ENCODE peak calls at places on chromosomes 12 and 14, in four cellular contexts. V, J, U and R are unnamed samples.

GRCh38 chr12:76284816-76285750 is 63.1 kb downstream of the BBS10 start:
- DNase-seq in V (no peak), J (no peak), U (peak), R (no peak)

GRCh38 chr14:75232597-75232996 is 46.0 kb upstream of the FOS start:
- DNase-seq in V (no peak), J (no peak), U (no peak), R (no peak)

GRCh38 chr14:104099096-104100041 is 13.9 kb downstream of the ASPG start:
- DNase-seq in V (no peak), J (no peak), U (no peak), R (no peak)

GRCh38 chr12:27388650-27389049 is 56.0 kb downstream of the BMAL2 start:
- DNase-seq in V (no peak), J (no peak), U (no peak), R (no peak)

GRCh38 chr12:87511371-87511770 is 517.8 kb downstream of the C12orf50 start:
- DNase-seq in V (no peak), J (no peak), U (peak), R (no peak)

GRCh38 chr14:56273151-56273550 is 154.9 kb downstream of the PELI2 start:
- DNase-seq in V (no peak), J (no peak), U (peak), R (no peak)

GRCh38 chr12:45235087-45236025 is 19.5 kb downstream of the ANO6 start:
- DNase-seq in V (no peak), J (peak), U (peak), R (no peak)

GRCh38 chr12:91009319-91009950 is 4.7 kb upstream of the EPYC start:
- DNase-seq in V (no peak), J (no peak), U (peak), R (no peak)

GRCh38 chr12:118958520-118958919 is 22.8 kb upstream of the SRRM4 start:
- DNase-seq in V (no peak), J (no peak), U (no peak), R (no peak)

GRCh38 chr12:4217091-4217490 is 56.5 kb upstream of the CCND2 start:
- DNase-seq in V (no peak), J (peak), U (no peak), R (no peak)

GRCh38 chr12:42143401-42144173 is 1.1 kb downstream of the GXYLT1 start:
- DNase-seq in V (no peak), J (peak), U (peak), R (no peak)

GRCh38 chr12:79407671-79408622 is 282.8 kb downstream of the PAWR start:
- DNase-seq in V (peak), J (peak), U (peak), R (no peak)

GRCh38 chr14:99819514-99819913 is 26.3 kb downstream of the EML1 start:
- DNase-seq in V (no peak), J (no peak), U (no peak), R (no peak)

GRCh38 chr14:101226265-101226602 is 322.7 kb upstream of the RTL1 start:
- DNase-seq in V (no peak), J (no peak), U (no peak), R (no peak)

GRCh38 chr12:99383258-99383657 is 264.3 kb upstream of the GARIN6 start:
- DNase-seq in V (no peak), J (no peak), U (no peak), R (no peak)

GRCh38 chr14:68941820-68942219 is 37.3 kb downstream of the ACTN1 start:
- DNase-seq in V (peak), J (no peak), U (peak), R (no peak)

GRCh38 chr12:72081787-72082186 is 143.1 kb downstream of the TPH2 start:
- DNase-seq in V (no peak), J (no peak), U (no peak), R (no peak)

GRCh38 chr12:127107744-127108143 is 1159.2 kb upstream of the TMEM132C start:
- DNase-seq in V (no peak), J (no peak), U (no peak), R (no peak)

GRCh38 chr12:70849265-70849960 is 71.1 kb downstream of the PTPRR start:
- DNase-seq in V (no peak), J (peak), U (peak), R (no peak)

GRCh38 chr14:99035712-99036593 is 236.0 kb downstream of the BCL11B start:
- DNase-seq in V (peak), J (peak), U (peak), R (no peak)

GRCh38 chr12:39618701-39619100 is 902 bp downstream of the ABCD2 start:
- DNase-seq in V (no peak), J (no peak), U (no peak), R (no peak)

GRCh38 chr12:79233341-79233761 is 368.8 kb downstream of the SYT1 start:
- DNase-seq in V (no peak), J (no peak), U (no peak), R (no peak)

GRCh38 chr12:88153959-88154358 is 11.9 kb downstream of the TMTC3 start:
- DNase-seq in V (no peak), J (peak), U (peak), R (no peak)